ENCODE peak calls at places on chromosomes 6 and 20, in seven cellular contexts. H is K562, C is HCT116, O is fibroblast of lung, V is breast epithelium, Q is hepatocyte, U is right atrium auricular region. P is an unnamed sample. For H3K4me1, the result is how much of the 10 kb centered on the place peaks cover.

GRCh38 chr6:168282985-168283685 is 36.4 kb downstream of the DACT2 start:
- DNase-seq in U (no peak), C (no peak), V (no peak), O (no peak), Q (no peak), H (no peak), P (no peak)

GRCh38 chr6:157017022-157017421 is 239.8 kb downstream of the ARID1B start:
- DNase-seq in H (no peak), V (no peak), Q (no peak), C (no peak), O (no peak), U (no peak), P (no peak)

GRCh38 chr6:35177139-35177538 is 36.0 kb upstream of the TCP11 start:
- DNase-seq in H (peak), Q (no peak), V (no peak), C (no peak), O (no peak), U (no peak), P (no peak)

GRCh38 chr6:113854531-113855499 is 2.3 kb upstream of the MARCKS start:
- DNase-seq in V (peak), U (peak), Q (peak), H (peak), O (peak), C (no peak), P (peak)

GRCh38 chr20:17875106-17875980 is 93.3 kb downstream of the SNX5 start:
- DNase-seq in Q (peak), O (peak), H (no peak), C (no peak), U (peak), V (peak), P (peak)

GRCh38 chr6:5958948-5959347 is 47.8 kb downstream of the NRN1 start:
- DNase-seq in V (no peak), H (no peak), O (no peak), C (no peak), U (no peak), Q (no peak), P (no peak)

GRCh38 chr6:105803439-105803838 is 282.7 kb upstream of the PRDM1 start:
- DNase-seq in U (no peak), V (no peak), C (no peak), H (no peak), Q (no peak), O (peak), P (no peak)

GRCh38 chr6:107489636-107490567 is at the start of gene SOBP:
- DNase-seq in O (no peak), V (peak), Q (peak), C (no peak), U (peak), H (peak), P (peak)

GRCh38 chr6:110877154-110877564 is 2.6 kb downstream of the AMD1 start:
- DNase-seq in H (no peak), U (no peak), V (no peak), O (peak), C (no peak), Q (no peak), P (no peak)

GRCh38 chr6:158506577-158506976 is 53.3 kb upstream of the TMEM181 start:
- DNase-seq in V (no peak), U (peak), Q (no peak), H (peak), O (peak), C (no peak), P (peak)

GRCh38 chr6:35764238-35764896 is 12.0 kb upstream of the CLPSL2 start:
- DNase-seq in C (peak), Q (no peak), V (no peak), H (peak), U (no peak), O (no peak), P (no peak)

GRCh38 chr6:122663981-122664380 is 53.8 kb downstream of the PKIB start:
- DNase-seq in V (no peak), U (no peak), O (peak), C (no peak), Q (no peak), H (no peak), P (no peak)

GRCh38 chr6:131792091-131792496 is 15.7 kb upstream of the ENPP1 start:
- DNase-seq in Q (no peak), V (no peak), U (no peak), C (no peak), H (no peak), O (peak), P (no peak)

GRCh38 chr6:144343736-144344428 is 58.7 kb downstream of the UTRN start:
- DNase-seq in U (no peak), V (no peak), H (no peak), Q (no peak), O (no peak), C (no peak), P (no peak)

GRCh38 chr20:32963176-32963575 is 41.1 kb downstream of the SUN5 start:
- DNase-seq in H (no peak), C (no peak), V (no peak), U (no peak), Q (no peak), O (no peak), P (no peak)

GRCh38 chr20:41229259-41229658 is 88.3 kb downstream of the ZHX3 start:
- DNase-seq in C (no peak), U (no peak), H (no peak), Q (no peak), O (no peak), V (no peak), P (no peak)

GRCh38 chr20:41224281-41224680 is 86.9 kb downstream of the PLCG1 start:
- DNase-seq in U (no peak), O (no peak), C (no peak), V (no peak), H (no peak), Q (no peak), P (no peak)

GRCh38 chr20:41223112-41223511 is 85.8 kb downstream of the PLCG1 start:
- DNase-seq in H (no peak), U (no peak), C (no peak), O (peak), V (no peak), Q (no peak), P (no peak)

GRCh38 chr20:41228858-41229257 is 88.7 kb downstream of the ZHX3 start:
- DNase-seq in Q (no peak), U (no peak), C (no peak), V (no peak), O (no peak), H (no peak), P (no peak)

DNA sequence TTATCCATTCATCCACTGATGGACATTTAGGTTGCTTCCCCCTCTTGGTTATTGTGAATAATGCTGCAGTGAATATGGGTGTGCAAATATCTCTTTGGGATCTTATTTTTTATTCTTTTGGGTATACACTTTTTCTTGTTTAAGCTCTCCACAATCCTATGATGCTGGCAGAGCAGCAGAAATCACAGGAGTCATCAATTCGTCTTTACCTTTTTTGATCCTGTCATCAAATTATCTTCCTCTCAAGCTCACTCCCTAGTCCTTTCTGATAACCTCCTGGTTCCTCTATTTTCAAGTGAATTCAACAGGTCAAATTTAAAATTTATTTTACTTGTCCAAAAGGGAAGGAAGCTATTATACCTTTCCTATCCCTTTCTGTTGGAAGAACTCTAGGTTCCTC is 89.1 kb downstream of the PLCG1 start:
- DNase-seq in Q (no peak), C (no peak), H (no peak), U (no peak), O (no peak), V (no peak), P (no peak)
- H3K4me1 ChIP-seq in Q (under half), C (under half), H (under half), U (under half), O (under half), V (under half), P (under half)

GRCh38 chr6:47631248-47632196 is 66.9 kb upstream of the ADGRF4 start:
- DNase-seq in Q (peak), C (peak), O (peak), H (peak), V (no peak), U (no peak), P (no peak)
- TF ChIP-seq CTCF in Q (peak), C (peak), O (peak), H (peak), V (peak), U (peak), P (peak)

GRCh38 chr20:13934992-13935894 is 55.2 kb downstream of the SEL1L2 start:
- DNase-seq in O (no peak), C (no peak), Q (no peak), U (no peak), V (no peak), H (no peak), P (no peak)

GRCh38 chr20:13930246-13930645 is 60.2 kb downstream of the SEL1L2 start:
- DNase-seq in H (no peak), C (no peak), V (no peak), Q (no peak), O (no peak), U (no peak), P (no peak)

GRCh38 chr20:13929836-13930235 is 60.6 kb downstream of the SEL1L2 start:
- DNase-seq in O (no peak), Q (no peak), H (no peak), U (no peak), V (no peak), C (no peak), P (no peak)
- H3K4me1 ChIP-seq in O (under half), Q (under half), H (under half), U (under half), V (under half), C (under half), P (under half)

DNA sequence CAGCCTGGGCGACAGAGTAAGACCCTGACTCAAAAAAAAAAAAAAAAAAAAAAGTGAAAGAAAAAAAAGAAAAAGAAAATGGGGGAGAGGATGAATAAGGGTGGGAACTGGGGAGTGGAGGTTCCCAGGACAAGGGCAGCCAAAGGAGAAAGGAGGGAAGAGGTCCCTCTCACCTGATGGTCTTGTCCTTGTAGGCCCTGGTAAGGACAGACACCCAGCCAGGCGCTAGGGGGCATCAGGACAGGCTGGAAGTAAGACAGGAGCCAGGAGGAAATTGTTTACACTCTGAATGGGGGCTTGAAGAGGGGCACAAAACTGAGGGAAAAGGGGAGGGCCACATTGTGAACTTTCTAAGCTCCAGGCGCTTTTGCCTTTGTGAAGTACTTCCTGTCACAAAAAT is 2.3 kb upstream of the ALDH5A1 start:
- DNase-seq in Q (peak), C (no peak), U (peak), O (peak), H (peak), V (no peak), P (no peak)
- TF ChIP-seq CTCF in Q (peak), C (peak), U (no peak), O (peak), H (peak), V (no peak), P (no peak)

GRCh38 chr6:90105766-90106165 is 190.9 kb downstream of the BACH2 start:
- DNase-seq in C (no peak), H (no peak), O (no peak), V (no peak), U (no peak), Q (no peak), P (no peak)
- H3K4me1 ChIP-seq in C (under half), H (under half), O (under half), V (under half), U (under half), Q (under half), P (under half)

GRCh38 chr6:155174576-155175174 is 89.1 kb upstream of the CLDN20 start:
- DNase-seq in H (peak), V (peak), O (peak), U (no peak), C (peak), Q (peak), P (peak)
- TF ChIP-seq CTCF in H (peak), V (peak), O (peak), U (peak), C (peak), Q (peak), P (peak)

GRCh38 chr6:151058021-151058733 is 181.6 kb upstream of the AKAP12 start:
- DNase-seq in H (no peak), C (no peak), U (no peak), Q (no peak), O (peak), V (no peak), P (no peak)

GRCh38 chr6:151059612-151060095 is 180.1 kb upstream of the AKAP12 start:
- DNase-seq in Q (no peak), O (no peak), C (peak), V (no peak), U (no peak), H (no peak), P (no peak)

GRCh38 chr6:151063339-151063738 is 176.4 kb upstream of the AKAP12 start:
- DNase-seq in O (peak), Q (no peak), H (no peak), U (no peak), V (no peak), C (peak), P (no peak)

GRCh38 chr6:151060742-151061100 is 179.0 kb upstream of the AKAP12 start:
- DNase-seq in C (no peak), H (no peak), Q (no peak), V (no peak), O (peak), U (no peak), P (no peak)

GRCh38 chr6:151060096-151060741 is 179.5 kb upstream of the AKAP12 start:
- DNase-seq in C (peak), O (peak), U (no peak), Q (peak), H (no peak), V (no peak), P (no peak)
- H3K4me1 ChIP-seq in C (half or more), O (under half), U (under half), Q (under half), H (under half), V (under half), P (under half)

GRCh38 chr6:28838289-28838633 is 85.5 kb downstream of the TRIM27 start:
- DNase-seq in C (no peak), V (peak), H (no peak), Q (peak), O (peak), U (peak), P (peak)

GRCh38 chr6:28838634-28839442 is 84.9 kb downstream of the TRIM27 start:
- DNase-seq in V (peak), Q (peak), U (peak), C (peak), O (peak), H (peak), P (peak)

GRCh38 chr6:28839443-28840120 is 84.2 kb downstream of the TRIM27 start:
- DNase-seq in H (no peak), C (no peak), U (no peak), Q (no peak), O (no peak), V (no peak), P (no peak)

GRCh38 chr6:28841290-28841689 is 82.5 kb downstream of the TRIM27 start:
- DNase-seq in O (no peak), Q (no peak), H (no peak), C (no peak), V (no peak), U (no peak), P (peak)
- TF ChIP-seq CTCF in O (no peak), Q (no peak), H (peak), C (peak), V (no peak), U (no peak), P (no peak)

P was measured in BE2C.